ENCODE peak calls at places on chromosome 2, in seven cellular contexts. D, L, S, N, B, T and U are unnamed samples.

GRCh38 chr2:52934920-52935640 is 832.5 kb upstream of the CHAC2 start:
- DNase-seq in D (no peak), L (no peak), S (no peak), N (no peak), B (no peak), T (no peak), U (no peak)

GRCh38 chr2:42569883-42570282 is 1.5 kb downstream of the MTA3 start:
- DNase-seq in D (no peak), L (no peak), S (peak; percentile 64), N (no peak), B (no peak), T (peak; percentile 54), U (no peak)

GRCh38 chr2:39008663-39009062 is 112.2 kb downstream of the SOS1 start:
- DNase-seq in D (no peak), L (no peak), S (no peak), N (no peak), B (no peak), T (no peak), U (no peak)

GRCh38 chr2:112301171-112301584 is 25.8 kb downstream of the ZC3H6 start:
- DNase-seq in D (no peak), L (no peak), S (no peak), N (no peak), B (no peak), T (no peak), U (no peak)

GRCh38 chr2:46701152-46701551 is 214.5 kb downstream of the MCFD2 start:
- DNase-seq in D (no peak), L (no peak), S (no peak), N (no peak), B (no peak), T (peak; percentile 43), U (no peak)

GRCh38 chr2:10544252-10544651 is 96.1 kb upstream of the ODC1 start:
- DNase-seq in D (no peak), L (no peak), S (no peak), N (no peak), B (no peak), T (no peak), U (no peak)

GRCh38 chr2:170816499-170817246 is at the start of gene GAD1:
- DNase-seq in D (no peak), L (no peak), S (peak; percentile 68), N (peak; percentile 56), B (peak; percentile 90), T (peak; percentile 79), U (peak; percentile 72)

GRCh38 chr2:179936654-179937053 is 70.4 kb downstream of the CWC22 start:
- DNase-seq in D (no peak), L (no peak), S (no peak), N (no peak), B (no peak), T (peak; percentile 67), U (no peak)

GRCh38 chr2:214604861-214605260 is 194.0 kb downstream of the VWC2L start:
- DNase-seq in D (no peak), L (no peak), S (no peak), N (no peak), B (no peak), T (peak; percentile 35), U (no peak)

GRCh38 chr2:219881851-219882250 is 254.4 kb downstream of the SLC4A3 start:
- DNase-seq in D (no peak), L (no peak), S (no peak), N (no peak), B (no peak), T (no peak), U (no peak)

GRCh38 chr2:179884193-179884592 is 22.8 kb upstream of the ZNF385B start:
- DNase-seq in D (no peak), L (no peak), S (no peak), N (no peak), B (no peak), T (no peak), U (no peak)

GRCh38 chr2:186713664-186714063 is 19.8 kb downstream of the FAM171B start:
- DNase-seq in D (no peak), L (no peak), S (no peak), N (no peak), B (no peak), T (no peak), U (no peak)

GRCh38 chr2:109020217-109020637 is 31.2 kb upstream of the EDAR start:
- DNase-seq in D (no peak), L (no peak), S (no peak), N (no peak), B (no peak), T (no peak), U (no peak)

GRCh38 chr2:60553992-60554648 is 666 bp upstream of the BCL11A start:
- DNase-seq in D (no peak), L (no peak), S (no peak), N (no peak), B (no peak), T (peak; percentile 45), U (peak; percentile 37)

GRCh38 chr2:16632615-16633014 is 33.0 kb downstream of the CYRIA start:
- DNase-seq in D (no peak), L (no peak), S (no peak), N (no peak), B (no peak), T (no peak), U (no peak)

GRCh38 chr2:224875870-224876269 is 159.7 kb upstream of the CCDC195 start:
- DNase-seq in D (no peak), L (no peak), S (no peak), N (no peak), B (no peak), T (no peak), U (no peak)

DNA sequence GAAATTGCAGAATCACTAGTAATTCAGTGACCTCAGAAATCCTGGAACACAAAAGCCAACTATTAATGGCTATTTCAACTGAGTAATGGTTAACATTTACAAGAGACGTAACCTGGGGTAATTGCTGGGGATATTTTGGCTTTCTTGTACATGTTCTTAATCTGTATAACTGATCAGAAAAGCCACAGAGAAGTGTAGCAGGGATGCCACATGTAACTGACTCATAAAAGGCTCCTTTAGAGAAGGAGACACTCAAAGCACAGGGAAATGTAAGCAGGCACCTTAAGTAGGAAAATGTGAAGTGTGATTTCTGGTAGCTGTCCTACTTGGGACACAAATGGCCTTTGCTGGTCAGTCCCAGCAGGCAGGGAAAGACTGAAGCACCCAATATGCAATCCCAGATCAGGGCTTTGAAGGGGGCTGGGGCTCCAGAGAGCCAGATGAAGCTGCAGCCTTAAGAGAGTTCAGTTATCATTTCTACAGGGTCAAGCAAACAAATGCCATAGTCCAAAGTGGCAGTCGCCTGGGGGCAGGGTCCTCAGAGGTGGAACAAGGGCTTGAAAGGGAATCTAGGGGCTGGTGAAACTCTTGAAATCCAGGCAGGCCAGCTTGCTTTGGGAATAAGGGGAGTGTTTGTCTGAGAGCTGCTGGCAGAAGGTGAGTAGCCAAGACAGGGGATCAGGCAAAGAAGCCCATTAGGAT is 7.2 kb upstream of the SPOPL start:
- DNase-seq in D (no peak), L (no peak), S (no peak), N (no peak), B (no peak), T (no peak), U (no peak)
- H3K27ac ChIP-seq in D (no peak overlapping the region), L (peak overlapping the region; percentile 49), S (no peak overlapping the region), N (no peak overlapping the region), B (no peak overlapping the region), T (no peak overlapping the region), U (no peak overlapping the region)

DNA sequence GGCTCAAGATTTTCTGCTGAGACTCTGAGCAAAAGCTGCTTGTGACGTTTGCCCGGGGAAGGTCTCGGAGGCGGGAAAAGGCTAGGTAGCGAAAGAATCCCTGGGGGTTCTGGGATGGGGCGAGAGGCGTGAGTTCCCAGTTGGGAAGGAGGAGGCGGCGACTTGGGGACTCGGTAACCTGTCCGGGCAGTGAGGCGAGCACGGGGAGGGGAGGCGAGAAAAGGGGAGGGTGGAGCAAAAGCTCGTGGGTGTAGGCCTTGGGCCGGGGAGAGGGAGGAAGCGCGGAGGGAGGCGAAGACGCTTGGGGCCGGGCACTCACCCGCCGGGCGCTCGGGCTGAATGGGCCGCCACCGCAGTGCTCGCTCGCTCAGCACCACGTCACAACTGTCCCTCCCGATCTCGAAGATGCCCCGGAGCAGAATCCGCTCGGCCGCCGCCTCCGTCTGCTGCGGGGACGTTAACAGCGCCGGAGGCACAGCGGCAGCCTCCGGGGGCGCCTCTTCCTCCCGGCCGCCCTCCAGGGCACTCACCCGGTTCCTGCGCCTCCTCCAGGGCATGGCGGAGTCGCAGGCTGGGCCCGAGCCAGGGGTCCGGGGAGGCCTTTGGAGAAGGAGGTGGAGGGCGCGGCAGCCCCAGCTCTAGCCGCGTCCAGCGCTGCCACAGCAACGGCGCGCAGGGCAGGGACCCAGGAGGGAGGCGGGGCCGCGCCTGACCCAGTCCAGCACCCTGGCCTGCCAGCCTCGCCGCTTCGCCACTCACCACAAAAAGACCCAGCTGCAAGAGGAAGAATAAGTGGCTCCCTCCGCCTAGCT is at the start of gene CERKL:
- DNase-seq in D (no peak), L (no peak), S (peak; percentile 48), N (peak; percentile 64), B (peak; percentile 77), T (peak; percentile 76), U (no peak)
- TF ChIP-seq CTCF in D (no peak), L (no peak), S (no peak), N (no peak), B (no peak), T (no peak), U (no peak)

GRCh38 chr2:201233192-201234166 is 26.9 kb upstream of the CASP8 start:
- DNase-seq in D (peak; percentile 89), L (peak; percentile 68), S (peak; percentile 87), N (peak; percentile 79), B (no peak), T (peak; percentile 94), U (peak; percentile 53)
- H3K27ac ChIP-seq in D (peak overlapping the region; percentile 39), L (peak overlapping the region; percentile 68), S (peak overlapping the region; percentile 62), N (peak overlapping the region; percentile 88), B (peak overlapping the region; percentile 49), T (peak overlapping the region; percentile 68), U (peak overlapping the region; percentile 27)

GRCh38 chr2:238884812-238885408 is 37.0 kb downstream of the TWIST2 start:
- DNase-seq in D (no peak), L (no peak), S (no peak), N (no peak), B (peak; percentile 74), T (no peak), U (no peak)

GRCh38 chr2:238888781-238889180 is 40.9 kb downstream of the TWIST2 start:
- DNase-seq in D (no peak), L (no peak), S (no peak), N (no peak), B (no peak), T (no peak), U (no peak)

GRCh38 chr2:238887616-238888015 is 39.7 kb downstream of the TWIST2 start:
- DNase-seq in D (no peak), L (no peak), S (no peak), N (no peak), B (no peak), T (no peak), U (no peak)

GRCh38 chr2:238884122-238884811 is 36.4 kb downstream of the TWIST2 start:
- DNase-seq in D (no peak), L (no peak), S (no peak), N (no peak), B (no peak), T (no peak), U (no peak)

DNA sequence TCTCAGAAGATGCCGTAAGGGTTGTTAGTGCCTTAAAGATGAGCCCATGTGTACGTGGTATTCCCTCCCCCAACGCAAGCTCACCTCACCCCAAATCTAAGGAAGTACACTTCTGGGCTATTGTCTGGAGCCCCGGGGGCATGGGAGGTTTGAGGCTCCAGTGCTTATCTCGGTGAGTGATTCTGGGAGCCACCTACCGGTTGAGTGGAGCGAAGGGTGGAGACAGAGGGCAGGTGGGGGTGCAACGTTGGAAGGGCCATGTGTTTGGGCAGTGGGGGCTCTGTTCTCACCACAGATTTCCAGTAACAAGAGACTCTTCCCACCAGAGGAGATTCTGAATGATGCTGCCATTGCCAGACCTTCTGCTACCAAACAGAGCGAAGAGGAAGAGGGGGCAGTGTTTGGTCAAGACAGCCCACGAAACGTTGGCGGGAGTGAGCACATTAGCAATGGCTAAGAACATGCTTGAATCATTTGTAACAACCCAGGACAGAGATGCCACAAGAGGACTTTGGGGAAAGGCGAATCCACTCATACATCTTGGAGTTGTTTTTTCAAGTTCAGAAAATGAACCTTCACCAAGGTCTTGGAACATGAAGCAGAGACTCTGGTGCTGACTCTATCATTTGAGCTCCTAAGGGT is 38.7 kb downstream of the TWIST2 start:
- DNase-seq in D (no peak), L (no peak), S (no peak), N (no peak), B (no peak), T (no peak), U (no peak)
- TF ChIP-seq CTCF in D (no peak), L (no peak), S (no peak), N (no peak), B (no peak), T (no peak), U (no peak)